ENCODE peak calls at places on chromosomes 16 and 17, in ten cellular contexts. R, E, L, H, B, P, Q, M, C and U are unnamed samples.

GRCh38 chr17:33642002-33642401 is 348.9 kb upstream of the ASIC2 start:
- DNase-seq in R (no peak), E (no peak), L (no peak), H (no peak), B (no peak), P (no peak), Q (no peak), M (peak), C (no peak), U (no peak)

GRCh38 chr17:42798383-42799380 is at the start of the genes CNTD1 and COA3:
- DNase-seq in R (peak), E (peak), L (peak), H (peak), B (peak), P (no peak), Q (peak), M (peak), C (peak), U (peak)

GRCh38 chr17:18070861-18071340 is 16.8 kb upstream of the DRG2 start:
- DNase-seq in R (no peak), E (peak), L (no peak), H (no peak), B (no peak), P (no peak), Q (peak), M (no peak), C (no peak), U (no peak)

GRCh38 chr16:88881090-88881580 is 14.7 kb upstream of the PABPN1L start:
- DNase-seq in R (no peak), E (no peak), L (no peak), H (no peak), B (no peak), P (no peak), Q (no peak), M (no peak), C (no peak), U (no peak)

GRCh38 chr17:78491236-78492115 is 85.7 kb downstream of the DNAH17 start:
- DNase-seq in R (no peak), E (peak), L (no peak), H (no peak), B (no peak), P (no peak), Q (no peak), M (no peak), C (no peak), U (no peak)

GRCh38 chr17:7258731-7259554 is 3.3 kb downstream of the CLDN7 start:
- DNase-seq in R (no peak), E (no peak), L (no peak), H (peak), B (no peak), P (no peak), Q (no peak), M (no peak), C (no peak), U (no peak)

GRCh38 chr17:17994271-17994670 is 21.6 kb downstream of the DRC3 start:
- DNase-seq in R (peak), E (peak), L (peak), H (no peak), B (no peak), P (no peak), Q (peak), M (no peak), C (no peak), U (no peak)

GRCh38 chr17:60923000-60923399 is 245.3 kb downstream of the BCAS3 start:
- DNase-seq in R (no peak), E (no peak), L (no peak), H (no peak), B (no peak), P (no peak), Q (no peak), M (no peak), C (no peak), U (no peak)

GRCh38 chr16:66357523-66357928 is 9.0 kb upstream of the CDH5 start:
- DNase-seq in R (no peak), E (peak), L (peak), H (peak), B (no peak), P (peak), Q (peak), M (peak), C (no peak), U (peak)

GRCh38 chr17:5354886-5355415 is 64.5 kb downstream of the NUP88 start:
- DNase-seq in R (no peak), E (no peak), L (no peak), H (no peak), B (no peak), P (no peak), Q (no peak), M (no peak), C (no peak), U (no peak)

GRCh38 chr17:57622886-57623433 is 122.1 kb downstream of the CCDC182 start:
- DNase-seq in R (no peak), E (no peak), L (peak), H (no peak), B (no peak), P (no peak), Q (peak), M (peak), C (no peak), U (no peak)